ENCODE peak calls at places on chromosomes 6 and 20, in seven cellular contexts. F, N, J, U, V, E and L are unnamed samples.
A peak's percentile ranks its signal among the peaks of the same experiment; 100 is the strongest.

GRCh38 chr6:3895805-3896204 is 46.6 kb downstream of the FAM50B start:
- DNase-seq in V (no peak), J (no peak), N (no peak), U (no peak), F (no peak), E (no peak), L (no peak)

GRCh38 chr6:52049252-52050050 is 38.0 kb downstream of the PKHD1 start:
- DNase-seq in F (peak; percentile 33), N (peak; percentile 37), U (peak; percentile 13), V (peak; percentile 11), J (peak; percentile 32), E (no peak), L (peak; percentile 48)

GRCh38 chr6:108675226-108676160 is 114.8 kb downstream of the FOXO3 start:
- DNase-seq in J (no peak), V (no peak), E (no peak), U (no peak), N (no peak), F (no peak), L (no peak)

GRCh38 chr6:105560611-105561066 is 157.8 kb upstream of the PREP start:
- DNase-seq in V (peak; percentile 70), N (peak; percentile 72), U (no peak), F (no peak), E (no peak), J (no peak), L (no peak)

GRCh38 chr20:62215991-62216635 is 4.0 kb downstream of the HRH3 start:
- DNase-seq in J (no peak), U (no peak), V (no peak), N (no peak), E (no peak), F (no peak), L (no peak)

GRCh38 chr20:57470212-57470522 is 54.8 kb downstream of the CTCFL start:
- DNase-seq in J (no peak), E (no peak), U (no peak), N (no peak), V (no peak), F (no peak), L (no peak)

GRCh38 chr20:44334306-44334705 is 2.5 kb upstream of the R3HDML start:
- DNase-seq in F (no peak), V (no peak), N (no peak), E (no peak), U (no peak), J (no peak), L (no peak)

GRCh38 chr6:22882581-22882980 is 313.2 kb downstream of the HDGFL1 start:
- DNase-seq in J (no peak), N (no peak), V (no peak), F (no peak), U (no peak), E (no peak), L (no peak)

GRCh38 chr20:49100934-49101333 is 54.8 kb downstream of the CSE1L start:
- DNase-seq in F (no peak), J (no peak), N (peak; percentile 3), V (no peak), E (no peak), U (no peak), L (no peak)

GRCh38 chr20:17579369-17580039 is 9.6 kb downstream of the DSTN start:
- DNase-seq in J (no peak), U (no peak), V (no peak), N (no peak), E (no peak), F (no peak), L (no peak)

GRCh38 chr6:75204959-75205775 is 686 bp downstream of the COL12A1 start:
- DNase-seq in E (no peak), U (peak; percentile 22), V (no peak), N (peak; percentile 82), J (no peak), F (no peak), L (no peak)

GRCh38 chr6:145688493-145688905 is 46.8 kb downstream of the EPM2A start:
- DNase-seq in V (no peak), J (no peak), E (no peak), N (peak; percentile 86), F (no peak), U (no peak), L (no peak)
- TF ChIP-seq CEBPB in V (no peak), J (no peak), E (no peak), N (no peak), F (no peak), U (no peak), L (no peak)

GRCh38 chr6:32839356-32839755 is 817 bp upstream of the TAP2 start:
- DNase-seq in E (no peak), V (no peak), J (no peak), N (no peak), U (no peak), F (no peak), L (no peak)

GRCh38 chr6:32842021-32842650 is 1.7 kb downstream of the PSMB8 start:
- DNase-seq in U (no peak), J (no peak), E (no peak), N (no peak), F (no peak), V (no peak), L (no peak)

GRCh38 chr6:32842690-32843089 is 1.2 kb downstream of the PSMB8 start:
- DNase-seq in U (no peak), N (no peak), V (no peak), F (no peak), E (no peak), J (no peak), L (no peak)

GRCh38 chr6:32838114-32838958 is at the start of gene TAP2:
- DNase-seq in N (peak; percentile 89), F (peak; percentile 89), V (no peak), E (no peak), J (peak; percentile 79), U (peak; percentile 90), L (peak; percentile 97)

DNA sequence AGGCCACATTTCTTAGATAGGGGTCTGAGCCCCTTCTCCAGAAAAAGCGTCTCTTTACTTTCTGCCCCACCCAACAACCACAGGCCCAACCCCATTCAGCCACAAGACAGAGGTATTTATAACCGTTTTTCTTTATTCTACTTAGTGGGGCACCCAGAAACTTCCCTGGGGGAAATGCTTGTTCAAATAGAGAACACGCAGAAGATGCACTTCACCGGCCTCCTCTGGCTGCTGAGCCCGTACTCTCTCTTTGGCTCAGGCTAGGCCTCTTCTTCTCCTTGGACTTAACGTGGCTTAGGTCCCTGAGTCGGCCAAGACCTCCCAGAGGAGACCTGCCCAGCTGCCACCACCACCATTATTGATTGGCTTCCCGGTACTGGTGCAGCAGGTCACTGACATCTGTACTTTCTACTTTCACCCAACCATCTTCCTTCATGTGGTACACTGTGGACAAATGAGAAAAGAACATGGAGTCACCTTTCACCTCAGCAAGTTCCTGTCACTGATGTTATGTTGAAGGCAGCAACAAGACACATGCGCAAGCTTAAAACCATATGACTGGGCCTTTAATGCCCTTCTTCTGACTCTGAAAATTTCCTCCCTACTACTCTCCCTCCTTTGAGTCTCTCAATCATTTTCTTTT is 2.2 kb upstream of the TAP2 start:
- DNase-seq in V (no peak), N (no peak), E (no peak), F (no peak), U (no peak), J (no peak), L (no peak)
- TF ChIP-seq POLR2A in V (peak; percentile 40), N (no peak), E (no peak), F (no peak), U (no peak), J (no peak), L (no peak)

GRCh38 chr6:89371849-89372505 is 19.5 kb upstream of the UBE2J1 start:
- DNase-seq in F (peak; percentile 47), N (peak; percentile 26), J (no peak), V (no peak), U (peak; percentile 62), E (no peak), L (peak; percentile 68)
- TF ChIP-seq CEBPB in F (no peak), N (no peak), J (no peak), V (no peak), U (no peak), E (no peak), L (no peak)

GRCh38 chr20:1467082-1467354 is 369 bp upstream of the NSFL1C start:
- DNase-seq in U (no peak), J (no peak), V (no peak), F (no peak), E (no peak), N (no peak), L (no peak)

GRCh38 chr20:1467355-1468116 is 887 bp upstream of the NSFL1C start:
- DNase-seq in N (no peak), V (no peak), F (peak; percentile 68), J (no peak), U (no peak), E (no peak), L (peak; percentile 86)

GRCh38 chr20:1468117-1468624 is 1.5 kb upstream of the NSFL1C start:
- DNase-seq in E (no peak), U (no peak), V (no peak), J (no peak), F (no peak), N (no peak), L (no peak)

GRCh38 chr20:1465470-1466210 is 1.0 kb downstream of the NSFL1C start:
- DNase-seq in E (no peak), N (peak; percentile 5), U (no peak), V (no peak), F (no peak), J (no peak), L (no peak)

DNA sequence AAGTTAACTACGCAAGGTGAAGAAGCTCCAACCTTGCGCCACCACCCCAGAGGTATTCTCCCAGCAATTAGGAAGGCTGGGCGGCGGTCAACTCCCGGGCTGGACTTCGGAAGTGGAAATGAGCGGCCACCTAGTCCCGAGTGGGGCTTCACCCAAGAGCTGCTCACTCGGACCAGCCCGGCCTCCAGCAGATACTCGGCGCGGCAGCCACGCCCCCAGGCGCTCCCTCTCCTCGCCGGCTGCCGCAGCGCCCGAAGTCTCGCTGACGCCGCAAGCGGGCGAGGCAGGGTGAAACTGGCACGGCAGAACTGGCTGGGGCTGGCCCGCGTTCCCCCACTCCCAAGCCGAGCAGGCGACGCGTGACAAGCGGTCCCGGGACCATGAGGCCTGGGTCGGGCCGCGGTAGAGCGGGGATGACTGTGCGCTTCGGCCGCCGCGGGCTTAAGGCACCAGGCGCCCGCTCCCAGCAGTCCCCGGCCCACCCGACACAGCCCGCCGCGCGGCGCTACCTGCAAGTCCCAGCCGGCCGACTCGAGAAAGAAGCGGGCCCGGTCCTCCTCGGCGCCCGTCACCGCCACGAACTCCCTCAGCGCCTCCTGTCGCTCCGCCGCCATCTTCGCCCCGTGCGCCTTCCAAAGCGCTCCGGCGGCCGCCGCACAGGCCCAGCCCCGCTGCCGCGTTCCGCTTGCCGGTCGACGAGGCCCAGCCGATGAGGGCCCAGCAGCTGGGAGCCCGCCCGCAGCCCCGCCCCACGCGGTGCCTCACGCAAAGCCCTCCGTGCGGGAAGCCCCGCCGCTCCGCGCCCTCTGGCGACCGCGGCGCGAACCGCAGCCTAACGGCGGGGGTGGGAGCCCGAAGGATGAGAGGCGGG is at the start of gene NSFL1C:
- DNase-seq in V (peak; percentile 59), N (peak; percentile 93), F (peak; percentile 92), J (peak; percentile 85), E (peak; percentile 88), U (peak; percentile 96), L (peak; percentile 93)
- TF ChIP-seq POLR2A in V (peak; percentile 94), N (peak; percentile 85), F (peak; percentile 88), J (peak; percentile 43), E (peak; percentile 87), U (peak; percentile 85), L (peak; percentile 80)